ENCODE peak calls at places on chromosomes 7 and 10, in ten cellular contexts. H is AG09309, K is A549, Y is endothelial cell, L is neural progenitor cell, T is breast epithelium, J is fibroblast of mammary gland, U is MCF 10A, A is mucosa of descending colon, V is suprapubic skin. N is an unnamed sample.

GRCh38 chr10:7458554-7458953 is 47.7 kb upstream of the SFMBT2 start:
- DNase-seq in J (peak; percentile 60), V (no peak), L (no peak), T (no peak), H (no peak), Y (no peak), U (peak; percentile 23), A (no peak), K (no peak), N (no peak)

GRCh38 chr10:128386816-128387604 is 260.8 kb upstream of the MKI67 start:
- DNase-seq in H (no peak), A (no peak), K (no peak), T (no peak), U (no peak), J (no peak), V (no peak), Y (no peak), L (no peak), N (no peak)

GRCh38 chr10:71431216-71431944 is 34.7 kb downstream of the CDH23 start:
- DNase-seq in J (no peak), T (no peak), K (no peak), V (no peak), U (no peak), L (no peak), H (no peak), Y (no peak), A (no peak), N (no peak)

GRCh38 chr10:86756511-86757109 is at the start of gene BMPR1A:
- DNase-seq in J (peak; percentile 79), L (peak; percentile 85), T (peak; percentile 76), U (peak; percentile 84), K (no peak), Y (no peak), H (peak; percentile 37), A (no peak), V (no peak), N (no peak)

GRCh38 chr7:79452032-79452494 is 1.4 kb downstream of the MAGI2 start:
- DNase-seq in K (peak; percentile 90), Y (peak; percentile 65), V (peak; percentile 93), H (no peak), J (peak; percentile 84), T (peak; percentile 76), L (peak; percentile 82), U (no peak), A (peak; percentile 78), N (peak; percentile 51)

GRCh38 chr7:149811221-149811620 is 27.0 kb upstream of the ZNF862 start:
- DNase-seq in T (no peak), Y (no peak), H (no peak), V (no peak), A (no peak), K (no peak), J (peak; percentile 4), U (peak; percentile 18), L (no peak), N (no peak)

GRCh38 chr10:124175701-124176100 is 82.3 kb upstream of the CHST15 start:
- DNase-seq in H (no peak), U (no peak), K (no peak), V (no peak), T (no peak), J (no peak), A (no peak), Y (no peak), L (no peak), N (no peak)

GRCh38 chr10:44860811-44861751 is 50.1 kb upstream of the TMEM72 start:
- DNase-seq in T (no peak), K (no peak), H (peak; percentile 80), L (no peak), U (no peak), A (no peak), J (peak; percentile 68), V (no peak), Y (no peak), N (no peak)

GRCh38 chr7:12942599-12942998 is 255.2 kb downstream of the ARL4A start:
- DNase-seq in A (no peak), U (no peak), V (no peak), Y (no peak), J (no peak), K (no peak), L (no peak), H (no peak), T (no peak), N (no peak)

GRCh38 chr10:28284126-28284525 is 18.7 kb downstream of the MPP7 start:
- DNase-seq in L (no peak), V (no peak), J (no peak), H (no peak), A (no peak), T (no peak), K (no peak), U (no peak), Y (no peak), N (no peak)

GRCh38 chr10:103980246-103980906 is 13.4 kb downstream of the SLK start:
- DNase-seq in T (no peak), V (no peak), U (no peak), K (no peak), Y (no peak), J (no peak), L (no peak), H (no peak), A (no peak), N (no peak)

GRCh38 chr7:33054261-33054964 is 8.2 kb downstream of the NT5C3A start:
- DNase-seq in J (no peak), U (peak; percentile 13), T (no peak), K (no peak), H (no peak), V (no peak), A (no peak), L (no peak), Y (no peak), N (no peak)

GRCh38 chr10:63593576-63593975 is 72.4 kb downstream of the REEP3 start:
- DNase-seq in Y (no peak), J (peak; percentile 77), K (no peak), H (no peak), L (no peak), T (no peak), V (no peak), U (no peak), A (no peak), N (peak; percentile 27)

GRCh38 chr7:71325151-71325550 is 193.2 kb downstream of the GALNT17 start:
- DNase-seq in J (no peak), K (no peak), A (no peak), H (no peak), Y (no peak), V (no peak), L (peak; percentile 58), U (no peak), T (no peak), N (no peak)

GRCh38 chr7:124085168-124085567 is 52.3 kb upstream of the TMEM229A start:
- DNase-seq in K (no peak), T (no peak), L (no peak), A (peak; percentile 43), J (no peak), V (no peak), Y (no peak), H (no peak), U (peak; percentile 88), N (no peak)

GRCh38 chr10:73339436-73339835 is 19.2 kb downstream of the CFAP70 start:
- DNase-seq in U (no peak), L (no peak), T (no peak), H (no peak), Y (no peak), A (no peak), J (no peak), K (no peak), V (no peak), N (no peak)

GRCh38 chr10:44310762-44311562 is 73.9 kb downstream of the CXCL12 start:
- DNase-seq in A (peak; percentile 84), U (no peak), K (peak; percentile 35), V (peak; percentile 84), Y (peak; percentile 97), J (peak; percentile 77), L (peak; percentile 92), H (no peak), T (peak; percentile 77), N (no peak)

GRCh38 chr10:27072436-27073114 is 27.7 kb downstream of the ANKRD26 start:
- DNase-seq in Y (peak; percentile 37), K (no peak), V (no peak), J (peak; percentile 4), L (peak; percentile 46), U (no peak), A (no peak), H (no peak), T (no peak), N (no peak)
- TF ChIP-seq CTCF in Y (peak; percentile 18), K (no peak), V (no peak), J (no peak), L (peak; percentile 50), U (no peak), A (no peak), H (no peak), T (no peak), N (no peak)

GRCh38 chr10:49408437-49409306 is 12.8 kb upstream of the DRGX start:
- DNase-seq in V (no peak), Y (no peak), T (no peak), J (no peak), L (no peak), K (no peak), H (no peak), U (peak; percentile 11), A (no peak), N (no peak)
- TF ChIP-seq CTCF in V (no peak), Y (no peak), T (no peak), J (no peak), L (peak; percentile 18), K (no peak), H (peak; percentile 51), U (no peak), A (no peak), N (no peak)

GRCh38 chr10:93485690-93486089 is 3.6 kb upstream of the MYOF start:
- DNase-seq in A (no peak), H (no peak), U (no peak), K (no peak), L (no peak), T (no peak), J (no peak), V (no peak), Y (no peak), N (no peak)
- TF ChIP-seq CTCF in A (no peak), H (no peak), U (no peak), K (peak; percentile 16), L (no peak), T (no peak), J (no peak), V (no peak), Y (no peak), N (peak; percentile 16)

DNA sequence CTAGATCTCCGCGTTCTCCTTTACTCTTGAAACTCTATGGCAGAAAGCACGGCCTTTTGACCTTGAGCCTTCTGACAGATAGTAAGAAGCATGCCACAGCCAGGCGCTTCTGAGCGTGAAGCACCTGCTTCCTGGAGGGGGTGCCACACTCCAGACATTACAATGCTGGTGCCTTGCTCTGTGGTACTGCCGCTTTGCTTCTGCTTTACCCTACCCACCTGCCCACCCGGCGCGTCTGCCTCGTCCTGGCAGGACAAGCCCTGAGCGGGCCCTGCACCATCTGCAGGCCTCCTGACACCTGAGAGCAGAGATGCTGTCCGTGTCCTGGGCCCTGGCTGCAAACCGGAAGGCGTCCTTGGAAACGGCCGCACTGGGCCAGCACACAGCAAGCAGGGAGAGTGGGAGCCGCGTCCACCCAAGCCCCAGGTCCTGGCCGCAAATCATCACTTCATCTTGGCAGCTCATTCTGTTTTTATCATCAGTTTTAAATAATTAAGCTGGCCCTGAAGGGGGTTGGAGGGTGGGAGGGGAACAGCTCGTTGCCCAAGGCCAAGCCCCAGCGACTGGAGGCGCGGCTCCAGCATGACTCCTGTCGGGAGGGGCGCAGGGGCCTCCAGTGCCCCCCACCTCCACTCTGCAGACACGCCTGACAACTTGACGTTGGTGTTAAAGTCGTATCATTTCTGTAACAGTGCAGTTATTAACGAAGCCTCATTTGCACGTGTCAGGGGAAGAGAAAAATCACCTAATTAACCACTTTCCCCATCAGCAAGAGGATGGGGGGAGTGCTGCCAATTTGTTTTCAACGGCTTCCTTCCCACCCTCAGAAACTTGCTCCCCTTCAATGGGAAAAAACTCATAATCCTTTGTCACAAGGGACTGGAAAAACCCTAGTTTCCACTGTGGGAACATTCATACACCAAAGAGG is 132.2 kb downstream of the MAD1L1 start:
- DNase-seq in T (no peak), H (no peak), Y (no peak), A (no peak), U (no peak), V (no peak), J (no peak), K (no peak), L (no peak), N (no peak)
- TF ChIP-seq CTCF in T (no peak), H (no peak), Y (no peak), A (no peak), U (no peak), V (no peak), J (no peak), K (no peak), L (no peak), N (no peak)